ENCODE peak calls at places on chromosomes 7 and 10, in seven cellular contexts. J is fibroblast of mammary gland; S is NB4; R is Panc1; N is anterior cingulate cortex; T is CD4-positive, CD25-positive, alpha-beta regulatory T cell; M is SJSA1. V is an unnamed sample.

GRCh38 chr7:91239171-91239604 is 25.0 kb upstream of the FZD1 start:
- DNase-seq in N (no peak), J (peak; percentile 95), M (peak; percentile 38), S (peak; percentile 77), T (no peak), R (no peak), V (no peak)

GRCh38 chr10:29627201-29628105 is 7.3 kb downstream of the SVIL start:
- DNase-seq in N (no peak), J (peak; percentile 61), S (no peak), M (no peak), T (no peak), R (no peak), V (no peak)

GRCh38 chr10:86062151-86062550 is 304.4 kb downstream of the GRID1 start:
- DNase-seq in S (no peak), T (no peak), N (no peak), R (no peak), J (no peak), M (no peak), V (no peak)

GRCh38 chr10:127161482-127161881 is 34.9 kb downstream of the INSYN2A start:
- DNase-seq in S (no peak), R (no peak), N (no peak), M (no peak), J (no peak), T (no peak), V (no peak)

GRCh38 chr10:28241766-28242399 is 61.0 kb downstream of the MPP7 start:
- DNase-seq in R (peak; percentile 27), M (peak; percentile 28), S (peak; percentile 54), J (peak; percentile 66), T (peak; percentile 9), N (no peak), V (peak; percentile 6)

GRCh38 chr7:73700070-73700423 is 16.6 kb downstream of the BUD23 start:
- DNase-seq in M (no peak), T (no peak), R (no peak), N (no peak), S (no peak), J (no peak), V (no peak)

GRCh38 chr10:4470231-4470840 is 355.7 kb upstream of the AKR1E2 start:
- DNase-seq in T (no peak), J (peak; percentile 93), N (no peak), R (no peak), M (peak; percentile 53), S (no peak), V (no peak)

GRCh38 chr7:1388021-1388704 is 71.1 kb downstream of the MICALL2 start:
- DNase-seq in S (no peak), J (no peak), T (no peak), M (no peak), R (no peak), N (no peak), V (no peak)

GRCh38 chr10:42769653-42770052 is 12.9 kb upstream of the BMS1 start:
- DNase-seq in T (no peak), S (no peak), R (no peak), M (no peak), N (no peak), J (no peak), V (no peak)

GRCh38 chr7:46955526-46955925 is 626.4 kb downstream of the TNS3 start:
- DNase-seq in R (no peak), S (no peak), T (no peak), J (peak; percentile 14), N (no peak), M (no peak), V (no peak)

GRCh38 chr10:1715821-1716220 is 21.5 kb downstream of the ADARB2 start:
- DNase-seq in S (peak; percentile 33), M (no peak), R (peak; percentile 54), N (no peak), T (no peak), J (no peak), V (no peak)

GRCh38 chr10:98170249-98171117 is 36.0 kb downstream of the R3HCC1L start:
- DNase-seq in R (peak; percentile 53), S (peak; percentile 64), T (no peak), M (no peak), N (no peak), J (peak; percentile 59), V (no peak)

GRCh38 chr7:37212526-37212925 is 236.1 kb downstream of the ELMO1 start:
- DNase-seq in R (no peak), J (no peak), N (no peak), T (no peak), M (no peak), S (no peak), V (no peak)

GRCh38 chr7:74599251-74599650 is 58.3 kb upstream of the GTF2I start:
- DNase-seq in R (no peak), J (no peak), M (no peak), T (no peak), N (no peak), S (peak; percentile 4), V (no peak)

V was measured in frontal cortex.